ENCODE peak calls at places on chromosomes 5 and 9, in seven cellular contexts. K is BE2C, N is uterus, W is aorta, A is HCT116, Q is AG10803, M is stomach. P is an unnamed sample.

GRCh38 chr9:135673941-135674340 is 10.8 kb downstream of the LCN9 start:
- DNase-seq in K (no peak), N (no peak), W (peak), A (no peak), Q (no peak), M (no peak), P (peak)

GRCh38 chr5:15797116-15797515 is 297.1 kb downstream of the FBXL7 start:
- DNase-seq in K (no peak), N (no peak), W (no peak), A (no peak), Q (no peak), M (no peak), P (no peak)

GRCh38 chr9:25716220-25716872 is 38.1 kb upstream of the TUSC1 start:
- DNase-seq in K (peak), N (no peak), W (peak), A (no peak), Q (peak), M (peak), P (no peak)

GRCh38 chr5:100860407-100860806 is 42.7 kb downstream of the ST8SIA4 start:
- DNase-seq in K (no peak), N (no peak), W (no peak), A (no peak), Q (no peak), M (no peak), P (no peak)

GRCh38 chr9:131666779-131667178 is 73.1 kb downstream of the RAPGEF1 start:
- DNase-seq in K (no peak), N (no peak), W (no peak), A (no peak), Q (no peak), M (no peak), P (no peak)

GRCh38 chr9:13719410-13719809 is 439.9 kb upstream of the MPDZ start:
- DNase-seq in K (peak), N (no peak), W (no peak), A (no peak), Q (no peak), M (no peak), P (no peak)

GRCh38 chr9:114116061-114116747 is 17.1 kb upstream of the KIF12 start:
- DNase-seq in K (no peak), N (no peak), W (peak), A (no peak), Q (no peak), M (no peak), P (no peak)

GRCh38 chr5:148973455-148973854 is 89.4 kb downstream of the SH3TC2 start:
- DNase-seq in K (no peak), N (no peak), W (no peak), A (no peak), Q (peak), M (no peak), P (no peak)

GRCh38 chr9:21524099-21524830 is 42.2 kb upstream of the IFNE start:
- DNase-seq in K (no peak), N (no peak), W (no peak), A (no peak), Q (no peak), M (no peak), P (no peak)

GRCh38 chr5:95808686-95809413 is 13.7 kb downstream of the GLRX start:
- DNase-seq in K (no peak), N (peak), W (peak), A (no peak), Q (peak), M (peak), P (peak)
- H3K4me3 ChIP-seq in K (no peak), N (no peak), W (no peak), A (no peak), Q (no peak), M (no peak), P (no peak)

DNA sequence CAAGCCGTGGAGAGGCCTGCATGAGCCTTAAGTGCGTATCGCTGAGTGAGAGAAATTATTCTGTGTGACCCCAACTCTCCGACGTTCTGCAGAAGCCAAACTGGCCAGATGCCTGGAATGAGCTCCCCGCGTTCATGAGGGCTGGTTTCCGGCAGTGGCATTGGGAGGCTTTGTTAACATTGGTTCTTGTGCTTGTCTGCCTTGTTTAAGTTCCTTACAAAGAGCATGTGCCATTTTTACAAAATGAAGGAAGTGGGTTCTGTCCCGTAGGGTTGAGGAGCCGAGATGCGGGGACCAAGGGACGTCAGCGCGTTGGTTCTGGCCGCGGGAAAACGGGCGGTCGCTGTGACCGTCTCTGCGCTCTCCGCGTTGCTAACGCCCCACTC is 13.2 kb downstream of the RABL6 start:
- DNase-seq in K (no peak), N (no peak), W (no peak), A (no peak), Q (no peak), M (no peak), P (no peak)
- H3K4me3 ChIP-seq in K (no peak), N (peak), W (no peak), A (no peak), Q (no peak), M (peak), P (peak)

GRCh38 chr5:87770016-87770415 is 357.3 kb upstream of the CCNH start:
- DNase-seq in K (no peak), N (no peak), W (no peak), A (no peak), Q (no peak), M (no peak), P (no peak)

GRCh38 chr5:87769137-87769536 is 356.4 kb upstream of the CCNH start:
- DNase-seq in K (no peak), N (no peak), W (no peak), A (no peak), Q (no peak), M (no peak), P (no peak)

GRCh38 chr5:87765009-87765408 is 352.3 kb upstream of the CCNH start:
- DNase-seq in K (no peak), N (no peak), W (no peak), A (no peak), Q (no peak), M (no peak), P (no peak)

DNA sequence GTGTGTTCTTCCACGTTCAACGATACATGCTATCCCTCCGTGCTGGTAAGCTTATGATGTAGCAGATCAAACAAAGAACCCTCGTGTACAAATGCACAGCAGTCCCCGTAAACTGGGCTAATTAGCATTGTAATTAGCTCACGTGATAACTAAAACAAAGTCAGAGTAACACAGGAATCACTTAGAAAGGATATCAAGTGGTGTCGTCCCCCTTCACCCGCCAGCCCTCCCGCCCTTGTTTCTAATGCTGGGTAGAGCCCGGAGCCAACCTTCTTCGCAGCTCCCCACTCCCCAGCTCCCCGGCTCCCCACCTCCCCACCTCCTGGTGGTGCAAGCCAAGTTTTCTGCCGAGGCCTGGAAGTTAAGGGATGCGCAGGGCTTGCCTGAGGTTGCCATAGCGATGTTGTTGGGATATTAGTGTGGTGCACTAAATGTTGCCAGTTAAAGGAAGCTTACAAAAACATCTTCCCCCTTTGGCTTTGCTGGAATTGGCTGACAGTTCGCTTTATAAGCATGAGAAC is 357.9 kb upstream of the CCNH start:
- DNase-seq in K (no peak), N (no peak), W (peak), A (no peak), Q (no peak), M (no peak), P (no peak)
- H3K4me3 ChIP-seq in K (no peak), N (no peak), W (no peak), A (no peak), Q (no peak), M (no peak), P (no peak)

DNA sequence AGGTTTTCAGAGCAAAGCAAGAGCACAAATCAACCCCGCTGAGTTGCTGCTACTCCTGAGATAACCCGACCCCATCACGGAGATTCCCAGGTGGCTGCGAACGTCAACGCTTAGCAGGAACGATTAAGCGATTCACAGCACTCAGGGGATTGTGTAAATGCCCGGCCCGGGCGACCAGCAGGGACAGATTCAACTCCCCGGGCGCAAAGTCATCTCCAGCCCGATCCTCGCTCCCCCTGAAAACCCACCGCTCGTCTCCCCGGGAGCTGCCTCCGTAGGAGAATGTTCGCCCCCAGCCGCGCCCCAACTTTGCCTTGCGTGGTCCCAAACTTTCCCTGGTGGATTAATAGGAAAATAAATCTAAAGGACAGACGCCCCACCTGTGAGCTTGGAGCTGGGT is 685 bp downstream of the SLC24A2 start:
- DNase-seq in K (no peak), N (no peak), W (peak), A (no peak), Q (no peak), M (no peak), P (no peak)
- H3K4me3 ChIP-seq in K (no peak), N (no peak), W (no peak), A (no peak), Q (no peak), M (peak), P (no peak)

DNA sequence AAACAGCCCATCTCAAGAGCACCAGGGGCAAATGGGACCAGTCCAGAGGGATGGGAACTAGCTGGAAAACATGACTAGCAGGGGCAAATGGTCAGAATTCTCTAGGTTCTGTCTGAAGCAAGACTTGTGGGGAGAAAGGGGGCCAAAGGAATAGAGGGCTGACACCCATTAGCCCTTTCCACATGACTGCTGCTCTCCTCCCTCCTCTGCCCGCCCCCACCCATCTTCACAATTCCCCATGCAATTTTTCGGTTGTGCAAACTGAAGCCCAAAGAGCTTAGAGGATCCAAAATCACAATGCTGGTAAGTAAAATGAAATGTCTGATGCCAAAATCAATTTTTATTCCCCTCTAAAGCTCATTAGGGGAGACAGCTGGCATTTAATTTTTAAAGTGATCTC is 207.1 kb downstream of the DCP2 start:
- DNase-seq in K (no peak), N (no peak), W (no peak), A (no peak), Q (no peak), M (no peak), P (no peak)
- H3K4me3 ChIP-seq in K (no peak), N (no peak), W (no peak), A (no peak), Q (no peak), M (no peak), P (no peak)

GRCh38 chr5:159001247-159001646 is 98.5 kb downstream of the EBF1 start:
- DNase-seq in K (no peak), N (no peak), W (no peak), A (no peak), Q (peak), M (no peak), P (no peak)

GRCh38 chr5:159003045-159004030 is 96.4 kb downstream of the EBF1 start:
- DNase-seq in K (no peak), N (no peak), W (no peak), A (no peak), Q (peak), M (no peak), P (no peak)

GRCh38 chr5:159002201-159002600 is 97.5 kb downstream of the EBF1 start:
- DNase-seq in K (no peak), N (no peak), W (no peak), A (no peak), Q (no peak), M (no peak), P (no peak)

GRCh38 chr5:158995694-158996173 is 104.0 kb downstream of the EBF1 start:
- DNase-seq in K (no peak), N (peak), W (no peak), A (no peak), Q (no peak), M (no peak), P (no peak)

DNA sequence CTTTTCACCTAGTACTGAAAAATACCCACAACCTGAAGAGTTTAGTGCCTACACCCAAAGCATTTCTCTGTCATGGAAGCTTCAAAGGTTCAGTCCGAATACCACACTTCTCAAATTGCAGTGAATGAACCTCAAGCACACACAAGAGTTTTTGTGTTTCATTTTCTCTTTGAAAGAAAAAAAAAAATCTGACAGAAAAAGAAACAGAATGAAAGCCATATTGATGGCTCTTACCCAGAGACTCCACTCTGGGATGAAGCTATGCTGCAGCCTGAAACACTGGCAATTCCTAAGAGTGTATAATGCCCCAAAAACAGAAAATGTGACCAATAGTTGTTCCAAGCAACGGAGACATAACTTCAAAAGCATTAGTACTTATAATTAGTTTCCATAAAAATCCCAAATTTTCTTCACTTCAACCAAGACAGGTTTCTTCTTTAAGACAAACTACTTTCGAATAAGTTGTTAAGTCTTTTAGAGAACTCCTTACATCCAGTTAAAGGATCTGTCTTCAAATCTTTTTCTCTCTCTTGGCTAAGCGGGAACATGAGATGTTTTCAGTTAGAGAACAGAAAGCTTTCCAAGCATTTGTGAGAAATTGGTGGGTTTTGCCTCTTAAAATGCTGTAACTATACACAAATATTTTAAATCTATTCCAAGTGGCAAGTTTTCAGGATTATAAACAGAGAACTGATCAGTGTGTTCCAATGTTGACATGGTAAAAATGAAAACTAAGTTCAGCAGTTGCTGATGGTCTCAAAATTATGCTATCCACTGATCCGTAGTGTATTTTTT is 100.6 kb downstream of the EBF1 start:
- DNase-seq in K (no peak), N (no peak), W (no peak), A (no peak), Q (no peak), M (no peak), P (no peak)
- H3K4me3 ChIP-seq in K (no peak), N (no peak), W (no peak), A (no peak), Q (peak), M (no peak), P (no peak)

P was measured in lower lobe of right lung.